ENCODE peak calls at places on chromosomes 6 and 20, in seven cellular contexts. A, L, J, R, W, M and D are unnamed samples.

GRCh38 chr20:50303573-50304500 is 113.2 kb downstream of the CEBPB start:
- DNase-seq in A (no peak), L (peak; percentile 92), J (peak; percentile 53), R (peak; percentile 67), W (no peak), M (no peak), D (peak; percentile 58)

GRCh38 chr6:165988757-165989456 is 178.7 kb downstream of the TBXT start:
- DNase-seq in A (no peak), L (no peak), J (no peak), R (no peak), W (no peak), M (no peak), D (no peak)

GRCh38 chr6:154986787-154987235 is 8.3 kb upstream of the TIAM2 start:
- DNase-seq in A (no peak), L (no peak), J (no peak), R (peak; percentile 24), W (no peak), M (no peak), D (no peak)

GRCh38 chr6:22029169-22029568 is 267.7 kb downstream of the PRL start:
- DNase-seq in A (no peak), L (no peak), J (no peak), R (no peak), W (no peak), M (no peak), D (peak; percentile 60)

GRCh38 chr20:20367681-20368413 is at the start of gene INSM1:
- DNase-seq in A (no peak), L (no peak), J (peak; percentile 99), R (no peak), W (peak; percentile 46), M (no peak), D (peak; percentile 98)

GRCh38 chr6:76771076-76771634 is 692.1 kb downstream of the HTR1B start:
- DNase-seq in A (no peak), L (no peak), J (no peak), R (no peak), W (no peak), M (no peak), D (no peak)

GRCh38 chr6:193773-194310 is 98.4 kb upstream of the DUSP22 start:
- DNase-seq in A (no peak), L (no peak), J (no peak), R (no peak), W (no peak), M (no peak), D (no peak)

GRCh38 chr20:32961956-32962517 is 42.2 kb downstream of the SUN5 start:
- DNase-seq in A (no peak), L (no peak), J (no peak), R (no peak), W (no peak), M (no peak), D (no peak)

GRCh38 chr6:154615483-154616025 is 105.1 kb upstream of the CNKSR3 start:
- DNase-seq in A (no peak), L (peak; percentile 49), J (peak; percentile 84), R (peak; percentile 59), W (no peak), M (peak; percentile 98), D (no peak)

GRCh38 chr20:7742479-7742878 is 197.8 kb downstream of the HAO1 start:
- DNase-seq in A (no peak), L (no peak), J (peak; percentile 35), R (peak; percentile 57), W (no peak), M (no peak), D (peak; percentile 28)

GRCh38 chr6:100913400-100914276 is 32.5 kb upstream of the ASCC3 start:
- DNase-seq in A (no peak), L (no peak), J (no peak), R (no peak), W (no peak), M (peak; percentile 2), D (no peak)

GRCh38 chr6:99282479-99283062 is 66.9 kb downstream of the FAXC start:
- DNase-seq in A (no peak), L (no peak), J (no peak), R (no peak), W (no peak), M (no peak), D (peak; percentile 3)

GRCh38 chr20:35901678-35902544 is 52.4 kb downstream of the SCAND1 start:
- DNase-seq in A (peak; percentile 79), L (no peak), J (no peak), R (peak; percentile 91), W (no peak), M (peak; percentile 76), D (no peak)

GRCh38 chr6:19569563-19569962 is 267.6 kb upstream of the ID4 start:
- DNase-seq in A (no peak), L (no peak), J (no peak), R (no peak), W (no peak), M (no peak), D (no peak)

GRCh38 chr6:25508051-25508450 is 144.0 kb upstream of the SCGN start:
- DNase-seq in A (no peak), L (no peak), J (no peak), R (no peak), W (no peak), M (no peak), D (no peak)

GRCh38 chr6:16184129-16184528 is 54.3 kb upstream of the GMPR start:
- DNase-seq in A (no peak), L (peak; percentile 28), J (no peak), R (no peak), W (no peak), M (peak; percentile 51), D (no peak)

GRCh38 chr20:19257865-19258264 is 45.4 kb downstream of the SLC24A3 start:
- DNase-seq in A (no peak), L (no peak), J (no peak), R (no peak), W (no peak), M (no peak), D (no peak)